ENCODE peak calls at places on chromosomes 1 and 21, in eight cellular contexts. Z is T follicular helper cell, W is esophagus muscularis mucosa, J is amygdala, O is sigmoid colon, S is dorsolateral prefrontal cortex, T is head of caudate nucleus, B is astrocyte of the spinal cord. N is an unnamed sample.

GRCh38 chr21:39096754-39097153 is 86.5 kb downstream of the PSMG1 start:
- DNase-seq in W (no peak), O (no peak), J (no peak), T (no peak), S (no peak), B (no peak), Z (no peak), N (no peak)

GRCh38 chr1:42993631-42994121 is 35.0 kb upstream of the SLC2A1 start:
- DNase-seq in B (no peak), O (no peak), S (no peak), Z (no peak), T (no peak), W (no peak), J (no peak), N (peak)

GRCh38 chr1:77282187-77282865 is 507 bp downstream of the AK5 start:
- DNase-seq in S (peak), O (no peak), W (no peak), J (no peak), Z (peak), T (peak), B (peak), N (peak)

GRCh38 chr21:15430577-15430976 is 299.2 kb upstream of the USP25 start:
- DNase-seq in W (no peak), O (no peak), S (no peak), J (no peak), B (no peak), Z (no peak), T (no peak), N (no peak)

GRCh38 chr21:46158666-46159300 is 3.4 kb upstream of the FTCD start:
- DNase-seq in W (no peak), B (no peak), S (peak), T (no peak), O (peak), Z (no peak), J (no peak), N (no peak)

GRCh38 chr1:11311816-11312755 is 39.1 kb downstream of the UBIAD1 start:
- DNase-seq in J (no peak), T (no peak), W (no peak), S (no peak), Z (no peak), O (no peak), B (no peak), N (no peak)

GRCh38 chr1:204706838-204707509 is 21.4 kb upstream of the LRRN2 start:
- DNase-seq in Z (no peak), T (no peak), O (no peak), B (no peak), W (no peak), S (no peak), J (no peak), N (no peak)

GRCh38 chr1:180863158-180863775 is 49.4 kb upstream of the KIAA1614 start:
- DNase-seq in S (no peak), Z (no peak), T (no peak), O (no peak), B (peak), J (no peak), W (no peak), N (peak)

GRCh38 chr1:27504588-27505419 is 14.8 kb upstream of the WASF2 start:
- DNase-seq in O (peak), J (peak), W (no peak), Z (no peak), T (peak), B (peak), S (peak), N (peak)

N was measured in globus pallidus.